ENCODE peak calls at places on chromosome 1, in five cellular contexts. One of them, this sample, is unnamed.
A peak's percentile ranks its signal among the peaks of the same experiment; 100 is the strongest.

GRCh38 chr1:110672001-110672752 is 2.6 kb downstream of the KCNA3 start:
- DNase-seq in IMR-90: peak; percentile 39
- DNase-seq in lower lobe of right lung: no peak
- DNase-seq in colonic mucosa: peak; percentile 32
- DNase-seq in PC-3: no peak
- DNase-seq in this sample: peak; percentile 83

GRCh38 chr1:23282967-23283366 is 61.1 kb downstream of the HNRNPR start:
- DNase-seq in IMR-90: peak; percentile 79
- DNase-seq in lower lobe of right lung: no peak
- DNase-seq in colonic mucosa: no peak
- DNase-seq in PC-3: peak; percentile 84
- DNase-seq in this sample: no peak

GRCh38 chr1:15850450-15851079 is 3.1 kb downstream of the SPEN start:
- DNase-seq in IMR-90: no peak
- DNase-seq in lower lobe of right lung: no peak
- DNase-seq in colonic mucosa: no peak
- DNase-seq in PC-3: no peak
- DNase-seq in this sample: no peak

GRCh38 chr1:111768023-111768422 is 12.3 kb downstream of the DDX20 start:
- DNase-seq in IMR-90: no peak
- DNase-seq in lower lobe of right lung: no peak
- DNase-seq in colonic mucosa: no peak
- DNase-seq in PC-3: no peak
- DNase-seq in this sample: no peak

GRCh38 chr1:54545916-54546635 is 2.0 kb upstream of the ACOT11 start:
- DNase-seq in IMR-90: no peak
- DNase-seq in lower lobe of right lung: no peak
- DNase-seq in colonic mucosa: no peak
- DNase-seq in PC-3: no peak
- DNase-seq in this sample: no peak

GRCh38 chr1:27015260-27015659 is 2.6 kb upstream of the TENT5B start:
- DNase-seq in IMR-90: no peak
- DNase-seq in lower lobe of right lung: no peak
- DNase-seq in colonic mucosa: no peak
- DNase-seq in PC-3: no peak
- DNase-seq in this sample: no peak

GRCh38 chr1:114270255-114271117 is 116.8 kb upstream of the SYT6 start:
- DNase-seq in IMR-90: no peak
- DNase-seq in lower lobe of right lung: no peak
- DNase-seq in colonic mucosa: no peak
- DNase-seq in PC-3: no peak
- DNase-seq in this sample: no peak

GRCh38 chr1:167194182-167194581 is 26.5 kb upstream of the POU2F1 start:
- DNase-seq in IMR-90: no peak
- DNase-seq in lower lobe of right lung: no peak
- DNase-seq in colonic mucosa: no peak
- DNase-seq in PC-3: no peak
- DNase-seq in this sample: no peak

GRCh38 chr1:11364170-11364569 is 91.2 kb downstream of the UBIAD1 start:
- DNase-seq in IMR-90: no peak
- DNase-seq in lower lobe of right lung: no peak
- DNase-seq in colonic mucosa: no peak
- DNase-seq in PC-3: peak; percentile 41
- DNase-seq in this sample: peak; percentile 18

GRCh38 chr1:41547781-41548560 is 63.5 kb upstream of the EDN2 start:
- DNase-seq in IMR-90: no peak
- DNase-seq in lower lobe of right lung: no peak
- DNase-seq in colonic mucosa: no peak
- DNase-seq in PC-3: no peak
- DNase-seq in this sample: no peak

DNA sequence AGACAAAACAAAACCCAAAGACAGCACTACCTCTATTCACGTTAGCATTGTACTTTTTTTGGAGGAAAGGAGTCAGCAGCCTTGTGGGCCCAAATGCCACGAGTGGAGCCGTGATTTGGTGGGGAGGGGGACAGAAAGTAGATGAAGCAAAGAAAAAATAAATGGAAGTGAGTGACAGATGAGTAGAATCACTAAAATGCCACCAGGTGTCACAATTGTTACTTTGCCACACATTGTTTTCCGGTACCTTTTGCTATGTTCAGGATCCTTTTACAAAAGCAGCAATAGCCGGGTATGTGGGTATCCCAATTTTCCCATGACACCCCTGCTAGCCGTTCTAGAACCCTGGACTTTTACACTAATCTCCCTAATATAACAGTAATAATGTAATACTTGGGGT is 85.0 kb upstream of the AK4 start:
- DNase-seq in IMR-90: no peak
- DNase-seq in lower lobe of right lung: no peak
- DNase-seq in colonic mucosa: no peak
- DNase-seq in PC-3: peak; percentile 41
- DNase-seq in this sample: no peak
- TF ChIP-seq CTCF in IMR-90: no peak
- TF ChIP-seq CTCF in lower lobe of right lung: no peak
- TF ChIP-seq CTCF in colonic mucosa: no peak
- TF ChIP-seq CTCF in PC-3: peak; percentile 60
- TF ChIP-seq CTCF in this sample: peak; percentile 53

DNA sequence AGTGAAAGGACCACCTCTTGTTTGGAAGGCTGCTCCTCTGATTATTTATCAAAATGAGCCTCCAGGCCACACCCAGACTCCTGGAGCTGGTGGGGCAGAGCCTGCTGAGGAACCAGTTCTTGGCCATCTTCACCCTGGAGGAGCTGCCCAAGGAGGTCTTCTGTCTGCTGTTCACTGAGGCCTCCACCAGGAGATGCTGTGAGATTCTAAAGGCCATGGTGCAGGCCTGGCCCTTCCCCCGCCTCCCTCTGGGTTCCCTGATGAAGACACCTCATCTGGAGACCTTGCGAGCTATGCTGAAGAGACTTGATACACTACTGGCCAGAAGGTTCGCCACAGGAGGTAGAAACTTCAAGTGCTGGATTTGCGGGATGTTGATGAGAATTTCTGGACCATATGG is 61.7 kb upstream of the GJA8 start:
- DNase-seq in IMR-90: peak; percentile 9
- DNase-seq in lower lobe of right lung: no peak
- DNase-seq in colonic mucosa: no peak
- DNase-seq in PC-3: no peak
- DNase-seq in this sample: peak; percentile 41
- TF ChIP-seq CTCF in IMR-90: peak; percentile 13
- TF ChIP-seq CTCF in lower lobe of right lung: peak; percentile 7
- TF ChIP-seq CTCF in colonic mucosa: no peak
- TF ChIP-seq CTCF in PC-3: peak; percentile 36
- TF ChIP-seq CTCF in this sample: no peak

GRCh38 chr1:210707300-210707699 is 378.6 kb downstream of the HHAT start:
- DNase-seq in IMR-90: no peak
- DNase-seq in lower lobe of right lung: no peak
- DNase-seq in colonic mucosa: no peak
- DNase-seq in PC-3: no peak
- DNase-seq in this sample: no peak

GRCh38 chr1:210706246-210706645 is 377.5 kb downstream of the HHAT start:
- DNase-seq in IMR-90: no peak
- DNase-seq in lower lobe of right lung: no peak
- DNase-seq in colonic mucosa: no peak
- DNase-seq in PC-3: no peak
- DNase-seq in this sample: no peak

GRCh38 chr1:210709694-210710093 is 381.0 kb downstream of the HHAT start:
- DNase-seq in IMR-90: no peak
- DNase-seq in lower lobe of right lung: no peak
- DNase-seq in colonic mucosa: no peak
- DNase-seq in PC-3: no peak
- DNase-seq in this sample: no peak

GRCh38 chr1:210715072-210715471 is 386.4 kb downstream of the HHAT start:
- DNase-seq in IMR-90: no peak
- DNase-seq in lower lobe of right lung: no peak
- DNase-seq in colonic mucosa: no peak
- DNase-seq in PC-3: no peak
- DNase-seq in this sample: no peak

GRCh38 chr1:210711825-210712224 is 383.1 kb downstream of the HHAT start:
- DNase-seq in IMR-90: no peak
- DNase-seq in lower lobe of right lung: no peak
- DNase-seq in colonic mucosa: no peak
- DNase-seq in PC-3: no peak
- DNase-seq in this sample: no peak
- TF ChIP-seq CTCF in IMR-90: no peak
- TF ChIP-seq CTCF in lower lobe of right lung: no peak
- TF ChIP-seq CTCF in colonic mucosa: no peak
- TF ChIP-seq CTCF in PC-3: no peak
- TF ChIP-seq CTCF in this sample: no peak

DNA sequence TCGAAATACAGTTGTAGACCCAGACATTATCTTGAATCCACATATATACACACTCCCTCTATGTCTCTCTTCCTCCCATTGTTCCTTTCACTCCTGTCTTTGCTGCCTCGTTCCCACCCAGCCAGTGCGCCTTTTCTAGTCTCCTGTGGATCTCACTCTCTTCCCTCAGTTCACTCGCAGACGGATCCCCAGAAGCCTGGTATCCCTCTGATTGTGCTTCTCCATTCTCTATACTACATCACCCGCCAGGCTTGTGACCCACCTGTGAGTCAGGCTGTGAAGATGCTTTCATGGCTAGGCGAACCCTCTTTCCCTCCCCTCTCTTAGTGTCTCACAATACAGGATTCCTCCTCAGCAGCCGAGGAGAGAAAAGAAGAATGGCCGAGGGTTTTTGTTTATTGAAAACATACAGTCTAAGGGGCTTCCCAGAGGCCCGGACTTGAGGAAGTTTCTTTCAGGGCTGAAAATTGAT is 1.5 kb downstream of the HCN3 start:
- DNase-seq in IMR-90: peak; percentile 14
- DNase-seq in lower lobe of right lung: no peak
- DNase-seq in colonic mucosa: no peak
- DNase-seq in PC-3: peak; percentile 25
- DNase-seq in this sample: no peak
- TF ChIP-seq CTCF in IMR-90: no peak
- TF ChIP-seq CTCF in lower lobe of right lung: no peak
- TF ChIP-seq CTCF in colonic mucosa: no peak
- TF ChIP-seq CTCF in PC-3: no peak
- TF ChIP-seq CTCF in this sample: peak; percentile 6

GRCh38 chr1:218816999-218817398 is 356.7 kb upstream of the LYPLAL1 start:
- DNase-seq in IMR-90: no peak
- DNase-seq in lower lobe of right lung: no peak
- DNase-seq in colonic mucosa: no peak
- DNase-seq in PC-3: no peak
- DNase-seq in this sample: no peak
- TF ChIP-seq CTCF in IMR-90: no peak
- TF ChIP-seq CTCF in lower lobe of right lung: no peak
- TF ChIP-seq CTCF in colonic mucosa: no peak
- TF ChIP-seq CTCF in PC-3: no peak
- TF ChIP-seq CTCF in this sample: no peak

GRCh38 chr1:72557446-72558049 is 275.2 kb upstream of the NEGR1 start:
- DNase-seq in IMR-90: peak; percentile 2
- DNase-seq in lower lobe of right lung: no peak
- DNase-seq in colonic mucosa: no peak
- DNase-seq in PC-3: peak; percentile 49
- DNase-seq in this sample: no peak
- TF ChIP-seq CTCF in IMR-90: peak; percentile 20
- TF ChIP-seq CTCF in lower lobe of right lung: no peak
- TF ChIP-seq CTCF in colonic mucosa: no peak
- TF ChIP-seq CTCF in PC-3: peak; percentile 52
- TF ChIP-seq CTCF in this sample: no peak

GRCh38 chr1:238491265-238491664 is 600.5 kb upstream of the ZP4 start:
- DNase-seq in IMR-90: no peak
- DNase-seq in lower lobe of right lung: no peak
- DNase-seq in colonic mucosa: no peak
- DNase-seq in PC-3: no peak
- DNase-seq in this sample: no peak

GRCh38 chr1:238487931-238488330 is 597.2 kb upstream of the ZP4 start:
- DNase-seq in IMR-90: peak; percentile 49
- DNase-seq in lower lobe of right lung: no peak
- DNase-seq in colonic mucosa: no peak
- DNase-seq in PC-3: no peak
- DNase-seq in this sample: no peak

GRCh38 chr1:238488406-238488805 is 597.7 kb upstream of the ZP4 start:
- DNase-seq in IMR-90: peak; percentile 48
- DNase-seq in lower lobe of right lung: no peak
- DNase-seq in colonic mucosa: no peak
- DNase-seq in PC-3: no peak
- DNase-seq in this sample: no peak

GRCh38 chr1:238489006-238489405 is 598.3 kb upstream of the ZP4 start:
- DNase-seq in IMR-90: peak; percentile 59
- DNase-seq in lower lobe of right lung: no peak
- DNase-seq in colonic mucosa: no peak
- DNase-seq in PC-3: no peak
- DNase-seq in this sample: no peak

GRCh38 chr1:238492271-238492670 is 601.5 kb upstream of the ZP4 start:
- DNase-seq in IMR-90: no peak
- DNase-seq in lower lobe of right lung: no peak
- DNase-seq in colonic mucosa: no peak
- DNase-seq in PC-3: no peak
- DNase-seq in this sample: no peak
- TF ChIP-seq CTCF in IMR-90: no peak
- TF ChIP-seq CTCF in lower lobe of right lung: no peak
- TF ChIP-seq CTCF in colonic mucosa: no peak
- TF ChIP-seq CTCF in PC-3: no peak
- TF ChIP-seq CTCF in this sample: no peak

DNA sequence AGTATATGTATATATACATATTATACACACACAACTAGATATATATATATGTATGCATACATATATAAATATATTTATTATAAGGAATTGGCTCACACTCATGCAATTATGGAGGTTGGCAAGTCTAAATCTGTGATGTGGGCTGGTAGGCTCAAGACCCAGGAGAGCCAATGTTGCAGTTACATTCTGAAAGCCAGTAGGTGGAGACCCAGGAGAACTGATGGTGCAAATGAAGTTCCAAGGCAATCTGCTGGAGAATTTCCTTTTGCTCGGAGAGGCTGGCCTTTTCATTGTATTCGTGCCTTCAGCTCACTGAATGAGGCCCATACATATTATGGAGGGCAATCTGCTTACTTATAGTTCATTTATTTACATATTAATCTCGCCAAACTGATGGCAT is 9.4 kb downstream of the IVL start:
- DNase-seq in IMR-90: peak; percentile 1
- DNase-seq in lower lobe of right lung: no peak
- DNase-seq in colonic mucosa: no peak
- DNase-seq in PC-3: peak; percentile 12
- DNase-seq in this sample: no peak
- TF ChIP-seq CTCF in IMR-90: peak; percentile 21
- TF ChIP-seq CTCF in lower lobe of right lung: no peak
- TF ChIP-seq CTCF in colonic mucosa: no peak
- TF ChIP-seq CTCF in PC-3: peak; percentile 22
- TF ChIP-seq CTCF in this sample: no peak

GRCh38 chr1:21574464-21575151 is 65.4 kb downstream of the ALPL start:
- DNase-seq in IMR-90: no peak
- DNase-seq in lower lobe of right lung: peak; percentile 64
- DNase-seq in colonic mucosa: no peak
- DNase-seq in PC-3: no peak
- DNase-seq in this sample: no peak
- TF ChIP-seq CTCF in IMR-90: no peak
- TF ChIP-seq CTCF in lower lobe of right lung: no peak
- TF ChIP-seq CTCF in colonic mucosa: no peak
- TF ChIP-seq CTCF in PC-3: no peak
- TF ChIP-seq CTCF in this sample: no peak